ENCODE peak calls at places on chromosome 11, in four cellular contexts. R, U, X and A are unnamed samples.

GRCh38 chr11:65779919-65780769 is 632 bp downstream of the AP5B1 start:
- DNase-seq in R (peak), X (peak), U (peak), A (peak)

GRCh38 chr11:120722539-120722938 is 211.0 kb downstream of the GRIK4 start:
- DNase-seq in X (no peak), U (no peak), R (no peak), A (no peak)

GRCh38 chr11:86606849-86607481 is 65.5 kb downstream of the ME3 start:
- DNase-seq in R (no peak), X (no peak), U (no peak), A (no peak)

GRCh38 chr11:3186166-3186953 is 21.2 kb upstream of the OSBPL5 start:
- DNase-seq in R (no peak), X (no peak), U (no peak), A (no peak)

GRCh38 chr11:11510939-11511338 is 110.9 kb downstream of the GALNT18 start:
- DNase-seq in U (no peak), X (no peak), R (no peak), A (no peak)

GRCh38 chr11:13972958-13973357 is 10.4 kb downstream of the SPON1 start:
- DNase-seq in U (no peak), R (no peak), X (no peak), A (no peak)

GRCh38 chr11:46560300-46561025 is 33.4 kb downstream of the AMBRA1 start:
- DNase-seq in X (no peak), R (no peak), U (no peak), A (no peak)

GRCh38 chr11:72696866-72697428 is 22.7 kb upstream of the PDE2A start:
- DNase-seq in R (peak), U (no peak), X (no peak), A (no peak)

GRCh38 chr11:84899740-84900139 is 727.4 kb downstream of the DLG2 start:
- DNase-seq in X (peak), U (no peak), R (no peak), A (no peak)

GRCh38 chr11:130673698-130674097 is 225.3 kb downstream of the ADAMTS15 start:
- DNase-seq in U (no peak), X (no peak), R (no peak), A (no peak)

GRCh38 chr11:113991718-113992458 is 17.0 kb downstream of the HTR3A start:
- DNase-seq in X (no peak), R (no peak), U (no peak), A (no peak)

GRCh38 chr11:118264568-118265470 is 722 bp upstream of the MPZL2 start:
- DNase-seq in U (no peak), X (no peak), R (no peak), A (no peak)

GRCh38 chr11:59641156-59641555 is 25.6 kb upstream of the OSBP start:
- DNase-seq in U (no peak), X (no peak), R (no peak), A (no peak)

GRCh38 chr11:34155759-34156062 is 50.3 kb downstream of the NAT10 start:
- DNase-seq in X (no peak), U (no peak), R (no peak), A (no peak)

GRCh38 chr11:122038543-122038942 is 77.5 kb downstream of the BLID start:
- DNase-seq in X (no peak), U (no peak), R (no peak), A (peak)

GRCh38 chr11:69309800-69310280 is 15.9 kb downstream of the MYEOV start:
- DNase-seq in U (no peak), R (no peak), X (no peak), A (no peak)

GRCh38 chr11:70270877-70271634 is 566 bp downstream of the PPFIA1 start:
- DNase-seq in U (peak), X (no peak), R (peak), A (no peak)

GRCh38 chr11:28619870-28620540 is 511.8 kb downstream of the METTL15 start:
- DNase-seq in R (no peak), X (no peak), U (peak), A (no peak)

GRCh38 chr11:83019888-83020579 is 51.7 kb downstream of the RAB30 start:
- DNase-seq in U (no peak), X (no peak), R (peak), A (no peak)

GRCh38 chr11:57476223-57476882 is 16.0 kb downstream of the RTN4RL2 start:
- DNase-seq in X (no peak), U (no peak), R (peak), A (no peak)

GRCh38 chr11:11230802-11231562 is 122.1 kb downstream of the CSNK2A3 start:
- DNase-seq in U (peak), R (no peak), X (peak), A (peak)

GRCh38 chr11:119320593-119321524 is 3.9 kb upstream of the MCAM start:
- DNase-seq in X (no peak), R (peak), U (no peak), A (no peak)
- TF ChIP-seq POLR2A in X (no peak), R (no peak), U (no peak), A (no peak)

GRCh38 chr11:7522106-7522505 is 8.3 kb downstream of the PPFIBP2 start:
- DNase-seq in X (no peak), U (no peak), R (no peak), A (no peak)

GRCh38 chr11:7522546-7522945 is 8.7 kb downstream of the PPFIBP2 start:
- DNase-seq in U (no peak), X (no peak), R (no peak), A (no peak)

GRCh38 chr11:7518811-7519562 is 5.2 kb downstream of the PPFIBP2 start:
- DNase-seq in X (no peak), U (no peak), R (no peak), A (no peak)

GRCh38 chr11:7520011-7520942 is 6.5 kb downstream of the PPFIBP2 start:
- DNase-seq in X (no peak), R (no peak), U (no peak), A (no peak)

DNA sequence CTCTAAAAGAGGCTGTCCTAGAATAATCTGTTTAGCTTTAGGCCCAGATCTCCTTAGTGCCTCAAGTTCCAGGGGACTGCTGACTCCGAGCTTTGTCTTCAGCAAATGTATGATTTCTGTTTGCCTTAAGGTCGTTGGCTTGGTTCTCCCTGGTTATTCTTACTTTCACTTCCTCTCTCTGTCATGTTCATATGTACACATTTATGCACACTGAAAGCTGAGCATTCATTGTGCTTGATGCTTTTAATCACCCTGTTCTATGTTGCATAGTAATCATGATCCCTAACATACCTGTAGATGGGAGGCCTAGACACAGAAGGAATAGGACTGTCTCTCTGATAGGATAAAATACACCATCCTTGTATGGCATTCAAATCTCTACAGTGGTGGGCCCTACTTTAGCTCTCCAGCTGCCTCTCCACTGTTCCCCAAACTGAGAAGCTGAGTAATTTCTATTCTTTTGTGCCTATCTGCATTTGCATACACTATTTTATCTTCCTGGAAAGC is 7.2 kb downstream of the PPFIBP2 start:
- DNase-seq in U (no peak), X (no peak), R (no peak), A (no peak)
- TF ChIP-seq POLR2A in U (no peak), X (no peak), R (no peak), A (no peak)

DNA sequence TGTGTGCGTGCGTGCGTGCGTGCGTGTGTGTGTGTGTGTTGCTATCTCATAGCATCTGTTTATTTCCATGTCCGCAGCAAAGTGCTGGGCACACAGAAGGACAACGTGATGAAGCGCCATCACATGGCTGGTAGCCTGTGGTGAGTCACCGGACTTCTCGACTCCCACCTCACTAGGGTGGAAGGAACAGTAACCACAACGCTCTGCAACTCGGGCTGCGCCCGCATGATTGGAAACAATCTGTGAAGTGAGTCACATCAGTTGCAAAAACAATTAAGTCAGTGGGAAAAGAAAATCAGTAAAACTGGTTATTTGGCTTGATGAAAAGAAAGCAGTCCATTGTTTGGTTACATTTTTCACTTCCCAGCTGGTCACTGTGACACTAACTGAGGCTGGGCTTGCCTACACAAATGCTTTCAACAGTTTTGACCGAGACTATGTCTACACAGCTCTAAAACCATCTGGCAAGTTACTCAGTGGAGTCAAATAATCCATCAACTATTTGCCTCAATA is 437.3 kb upstream of the CADM1 start:
- DNase-seq in X (no peak), U (no peak), R (no peak), A (peak)
- TF ChIP-seq POLR2A in X (no peak), U (no peak), R (no peak), A (no peak)

GRCh38 chr11:18321991-18322711 is at the start of the genes GTF2H1 and HPS5:
- DNase-seq in X (peak), R (peak), U (peak), A (peak)
- TF ChIP-seq POLR2A in X (peak), R (peak), U (peak), A (peak)

GRCh38 chr11:67586568-67587250 is 3.1 kb downstream of the GSTP1 start:
- DNase-seq in U (no peak), X (no peak), R (no peak), A (no peak)
- TF ChIP-seq POLR2A in U (no peak), X (no peak), R (no peak), A (no peak)

DNA sequence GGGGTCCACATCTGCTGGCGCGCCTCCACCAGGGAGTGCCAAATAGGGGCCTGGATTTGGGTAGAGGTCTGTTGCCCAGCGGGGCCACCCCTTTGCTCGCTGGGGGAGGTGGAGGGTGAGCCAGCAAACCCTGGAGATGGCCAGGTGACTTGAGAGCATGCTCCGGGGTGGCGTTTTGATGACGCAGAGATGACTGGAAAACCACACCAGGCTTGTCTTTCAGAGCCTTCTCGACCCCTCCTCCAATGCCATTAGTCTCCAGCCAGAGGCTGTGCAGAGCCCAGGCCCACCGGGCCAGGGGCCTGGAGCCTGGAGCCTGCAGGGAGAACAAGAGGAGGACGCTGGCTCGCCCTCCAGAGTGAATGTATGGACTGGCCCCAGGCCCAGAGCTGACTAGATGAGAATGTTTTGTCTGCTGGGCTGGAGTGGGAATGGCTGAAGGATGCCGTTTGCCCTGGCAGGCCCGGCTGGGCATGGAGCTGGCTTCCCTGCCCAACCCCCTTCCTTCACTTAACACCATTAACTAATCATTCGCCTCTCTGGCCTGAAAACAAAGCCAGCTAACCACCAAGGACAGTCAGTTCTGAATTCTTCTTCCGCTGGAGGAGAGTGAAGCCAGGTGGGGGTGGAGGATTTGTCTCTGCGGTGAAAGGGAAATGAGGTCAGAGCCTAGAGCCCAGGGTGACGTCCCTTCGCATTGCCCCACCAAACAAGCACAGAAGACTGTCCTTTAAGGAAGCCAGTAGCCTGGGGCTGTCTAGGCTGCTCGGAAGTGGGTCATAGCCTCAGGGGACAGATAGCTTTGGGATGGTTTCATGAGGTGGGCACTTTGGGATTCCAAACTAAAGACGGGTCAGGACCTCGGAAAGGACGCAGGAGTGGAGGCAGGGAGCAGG is 1.6 kb upstream of the MCAM start:
- DNase-seq in R (no peak), U (no peak), X (no peak), A (peak)
- TF ChIP-seq POLR2A in R (peak), U (no peak), X (no peak), A (no peak)

GRCh38 chr11:128728767-128729587 is 35.1 kb downstream of the FLI1 start:
- DNase-seq in U (no peak), X (no peak), R (no peak), A (no peak)

GRCh38 chr11:128727811-128728431 is 34.0 kb downstream of the FLI1 start:
- DNase-seq in R (no peak), X (no peak), U (no peak), A (no peak)

GRCh38 chr11:128732471-128733277 is 38.8 kb downstream of the FLI1 start:
- DNase-seq in R (no peak), U (no peak), X (no peak), A (no peak)

GRCh38 chr11:128733440-128734115 is 39.7 kb downstream of the FLI1 start:
- DNase-seq in R (no peak), U (no peak), X (no peak), A (no peak)

GRCh38 chr11:128731041-128731663 is 37.3 kb downstream of the FLI1 start:
- DNase-seq in U (no peak), R (no peak), X (no peak), A (no peak)
- TF ChIP-seq POLR2A in U (no peak), R (no peak), X (no peak), A (no peak)

GRCh38 chr11:6660712-6661111 is 5.1 kb upstream of the DCHS1 start:
- DNase-seq in X (no peak), U (no peak), R (no peak), A (no peak)
- TF ChIP-seq POLR2A in X (no peak), U (no peak), R (no peak), A (no peak)